ENCODE peak calls at places on chromosomes 16 and 17, in nine cellular contexts. One of them, this sample, is unnamed.

GRCh38 chr16:22970191-22970845 is 156.4 kb downstream of the HS3ST2 start:
- DNase-seq in AG04450: no peak
- DNase-seq in RWPE2: no peak
- DNase-seq in CD8-positive, alpha-beta T cell: no peak
- DNase-seq in stomach: no peak
- DNase-seq in uterus: no peak
- DNase-seq in sigmoid colon: no peak
- DNase-seq in hepatocyte: no peak
- DNase-seq in heart right ventricle: no peak
- DNase-seq in this sample: peak; percentile 18

GRCh38 chr17:35030780-35031179 is 32.7 kb downstream of the RFFL start:
- DNase-seq in AG04450: no peak
- DNase-seq in RWPE2: no peak
- DNase-seq in CD8-positive, alpha-beta T cell: no peak
- DNase-seq in stomach: no peak
- DNase-seq in uterus: no peak
- DNase-seq in sigmoid colon: no peak
- DNase-seq in hepatocyte: no peak
- DNase-seq in heart right ventricle: no peak
- DNase-seq in this sample: no peak

GRCh38 chr16:76335187-76335974 is 58.2 kb downstream of the CNTNAP4 start:
- DNase-seq in AG04450: no peak
- DNase-seq in RWPE2: no peak
- DNase-seq in CD8-positive, alpha-beta T cell: no peak
- DNase-seq in stomach: no peak
- DNase-seq in uterus: no peak
- DNase-seq in sigmoid colon: no peak
- DNase-seq in hepatocyte: no peak
- DNase-seq in heart right ventricle: no peak
- DNase-seq in this sample: peak; percentile 34

GRCh38 chr16:24966031-24966430 is 49.1 kb downstream of the ARHGAP17 start:
- DNase-seq in AG04450: no peak
- DNase-seq in RWPE2: no peak
- DNase-seq in CD8-positive, alpha-beta T cell: no peak
- DNase-seq in stomach: no peak
- DNase-seq in uterus: no peak
- DNase-seq in sigmoid colon: no peak
- DNase-seq in hepatocyte: no peak
- DNase-seq in heart right ventricle: no peak
- DNase-seq in this sample: no peak

GRCh38 chr17:35801583-35802224 is 6.3 kb upstream of the MMP28 start:
- DNase-seq in AG04450: no peak
- DNase-seq in RWPE2: no peak
- DNase-seq in CD8-positive, alpha-beta T cell: no peak
- DNase-seq in stomach: peak; percentile 72
- DNase-seq in uterus: peak; percentile 88
- DNase-seq in sigmoid colon: peak; percentile 98
- DNase-seq in hepatocyte: peak; percentile 73
- DNase-seq in heart right ventricle: peak; percentile 83
- DNase-seq in this sample: no peak

GRCh38 chr17:73462830-73463229 is 151.0 kb upstream of the CDC42EP4 start:
- DNase-seq in AG04450: no peak
- DNase-seq in RWPE2: no peak
- DNase-seq in CD8-positive, alpha-beta T cell: no peak
- DNase-seq in stomach: no peak
- DNase-seq in uterus: no peak
- DNase-seq in sigmoid colon: no peak
- DNase-seq in hepatocyte: no peak
- DNase-seq in heart right ventricle: no peak
- DNase-seq in this sample: no peak

GRCh38 chr17:8004899-8005298 is 2.5 kb downstream of the GUCY2D start:
- DNase-seq in AG04450: peak; percentile 49
- DNase-seq in RWPE2: peak; percentile 18
- DNase-seq in CD8-positive, alpha-beta T cell: no peak
- DNase-seq in stomach: no peak
- DNase-seq in uterus: no peak
- DNase-seq in sigmoid colon: peak; percentile 18
- DNase-seq in hepatocyte: no peak
- DNase-seq in heart right ventricle: no peak
- DNase-seq in this sample: no peak

GRCh38 chr17:81428121-81428515 is 32.9 kb downstream of the BAHCC1 start:
- DNase-seq in AG04450: no peak
- DNase-seq in RWPE2: no peak
- DNase-seq in CD8-positive, alpha-beta T cell: no peak
- DNase-seq in stomach: peak; percentile 79
- DNase-seq in uterus: no peak
- DNase-seq in sigmoid colon: no peak
- DNase-seq in hepatocyte: no peak
- DNase-seq in heart right ventricle: no peak
- DNase-seq in this sample: no peak

GRCh38 chr17:82804442-82805191 is 35.2 kb downstream of the ZNF750 start:
- DNase-seq in AG04450: no peak
- DNase-seq in RWPE2: no peak
- DNase-seq in CD8-positive, alpha-beta T cell: no peak
- DNase-seq in stomach: peak; percentile 81
- DNase-seq in uterus: peak; percentile 91
- DNase-seq in sigmoid colon: peak; percentile 95
- DNase-seq in hepatocyte: no peak
- DNase-seq in heart right ventricle: peak; percentile 84
- DNase-seq in this sample: no peak

GRCh38 chr17:37743875-37744632 is 805 bp downstream of the HNF1B start:
- DNase-seq in AG04450: no peak
- DNase-seq in RWPE2: no peak
- DNase-seq in CD8-positive, alpha-beta T cell: no peak
- DNase-seq in stomach: peak; percentile 58
- DNase-seq in uterus: no peak
- DNase-seq in sigmoid colon: no peak
- DNase-seq in hepatocyte: peak; percentile 56
- DNase-seq in heart right ventricle: no peak
- DNase-seq in this sample: no peak
- H3K27me3 ChIP-seq in AG04450: peaks cover 84% of the 10 kb centered on the region
- H3K27me3 ChIP-seq in RWPE2: peaks cover 88% of the 10 kb centered on the region
- H3K27me3 ChIP-seq in CD8-positive, alpha-beta T cell: peaks cover 41% of the 10 kb centered on the region
- H3K27me3 ChIP-seq in stomach: peaks cover 17% of the 10 kb centered on the region
- H3K27me3 ChIP-seq in uterus: peaks cover 8% of the 10 kb centered on the region
- H3K27me3 ChIP-seq in sigmoid colon: peaks cover 98% of the 10 kb centered on the region
- H3K27me3 ChIP-seq in hepatocyte: peaks cover 67% of the 10 kb centered on the region
- H3K27me3 ChIP-seq in heart right ventricle: peaks cover 100% of the 10 kb centered on the region
- H3K27me3 ChIP-seq in this sample: no peaks in the 10 kb centered on the region

GRCh38 chr17:41407226-41407625 is 9.8 kb upstream of the KRT31 start:
- DNase-seq in AG04450: no peak
- DNase-seq in RWPE2: no peak
- DNase-seq in CD8-positive, alpha-beta T cell: no peak
- DNase-seq in stomach: no peak
- DNase-seq in uterus: no peak
- DNase-seq in sigmoid colon: no peak
- DNase-seq in hepatocyte: no peak
- DNase-seq in heart right ventricle: no peak
- DNase-seq in this sample: no peak

GRCh38 chr17:41413982-41414381 is 10.4 kb downstream of the KRT37 start:
- DNase-seq in AG04450: no peak
- DNase-seq in RWPE2: no peak
- DNase-seq in CD8-positive, alpha-beta T cell: no peak
- DNase-seq in stomach: no peak
- DNase-seq in uterus: no peak
- DNase-seq in sigmoid colon: no peak
- DNase-seq in hepatocyte: no peak
- DNase-seq in heart right ventricle: no peak
- DNase-seq in this sample: no peak

GRCh38 chr17:41415411-41415810 is 9.0 kb downstream of the KRT37 start:
- DNase-seq in AG04450: no peak
- DNase-seq in RWPE2: no peak
- DNase-seq in CD8-positive, alpha-beta T cell: no peak
- DNase-seq in stomach: no peak
- DNase-seq in uterus: no peak
- DNase-seq in sigmoid colon: no peak
- DNase-seq in hepatocyte: no peak
- DNase-seq in heart right ventricle: no peak
- DNase-seq in this sample: no peak

GRCh38 chr17:41413353-41413752 is 11.0 kb downstream of the KRT37 start:
- DNase-seq in AG04450: no peak
- DNase-seq in RWPE2: no peak
- DNase-seq in CD8-positive, alpha-beta T cell: no peak
- DNase-seq in stomach: no peak
- DNase-seq in uterus: no peak
- DNase-seq in sigmoid colon: no peak
- DNase-seq in hepatocyte: no peak
- DNase-seq in heart right ventricle: no peak
- DNase-seq in this sample: no peak

GRCh38 chr17:41411072-41411840 is 13.1 kb downstream of the KRT37 start:
- DNase-seq in AG04450: no peak
- DNase-seq in RWPE2: no peak
- DNase-seq in CD8-positive, alpha-beta T cell: no peak
- DNase-seq in stomach: no peak
- DNase-seq in uterus: no peak
- DNase-seq in sigmoid colon: no peak
- DNase-seq in hepatocyte: no peak
- DNase-seq in heart right ventricle: no peak
- DNase-seq in this sample: no peak
- TF ChIP-seq CTCF in AG04450: no peak
- TF ChIP-seq CTCF in RWPE2: no peak
- TF ChIP-seq CTCF in CD8-positive, alpha-beta T cell: no peak
- TF ChIP-seq CTCF in stomach: no peak
- TF ChIP-seq CTCF in uterus: no peak
- TF ChIP-seq CTCF in sigmoid colon: no peak
- TF ChIP-seq CTCF in hepatocyte: no peak
- TF ChIP-seq CTCF in heart right ventricle: no peak
- TF ChIP-seq CTCF in this sample: no peak

GRCh38 chr17:33751702-33752065 is 458.6 kb upstream of the ASIC2 start:
- DNase-seq in AG04450: no peak
- DNase-seq in RWPE2: no peak
- DNase-seq in CD8-positive, alpha-beta T cell: no peak
- DNase-seq in stomach: no peak
- DNase-seq in uterus: no peak
- DNase-seq in sigmoid colon: no peak
- DNase-seq in hepatocyte: no peak
- DNase-seq in heart right ventricle: no peak
- DNase-seq in this sample: peak; percentile 13

GRCh38 chr17:33756021-33756420 is 462.9 kb upstream of the ASIC2 start:
- DNase-seq in AG04450: no peak
- DNase-seq in RWPE2: no peak
- DNase-seq in CD8-positive, alpha-beta T cell: no peak
- DNase-seq in stomach: no peak
- DNase-seq in uterus: no peak
- DNase-seq in sigmoid colon: no peak
- DNase-seq in hepatocyte: no peak
- DNase-seq in heart right ventricle: no peak
- DNase-seq in this sample: no peak

GRCh38 chr17:33753452-33753851 is 460.4 kb upstream of the ASIC2 start:
- DNase-seq in AG04450: no peak
- DNase-seq in RWPE2: no peak
- DNase-seq in CD8-positive, alpha-beta T cell: no peak
- DNase-seq in stomach: no peak
- DNase-seq in uterus: no peak
- DNase-seq in sigmoid colon: no peak
- DNase-seq in hepatocyte: no peak
- DNase-seq in heart right ventricle: no peak
- DNase-seq in this sample: no peak

GRCh38 chr17:33749171-33749570 is 456.1 kb upstream of the ASIC2 start:
- DNase-seq in AG04450: no peak
- DNase-seq in RWPE2: no peak
- DNase-seq in CD8-positive, alpha-beta T cell: no peak
- DNase-seq in stomach: no peak
- DNase-seq in uterus: no peak
- DNase-seq in sigmoid colon: no peak
- DNase-seq in hepatocyte: no peak
- DNase-seq in heart right ventricle: no peak
- DNase-seq in this sample: no peak

DNA sequence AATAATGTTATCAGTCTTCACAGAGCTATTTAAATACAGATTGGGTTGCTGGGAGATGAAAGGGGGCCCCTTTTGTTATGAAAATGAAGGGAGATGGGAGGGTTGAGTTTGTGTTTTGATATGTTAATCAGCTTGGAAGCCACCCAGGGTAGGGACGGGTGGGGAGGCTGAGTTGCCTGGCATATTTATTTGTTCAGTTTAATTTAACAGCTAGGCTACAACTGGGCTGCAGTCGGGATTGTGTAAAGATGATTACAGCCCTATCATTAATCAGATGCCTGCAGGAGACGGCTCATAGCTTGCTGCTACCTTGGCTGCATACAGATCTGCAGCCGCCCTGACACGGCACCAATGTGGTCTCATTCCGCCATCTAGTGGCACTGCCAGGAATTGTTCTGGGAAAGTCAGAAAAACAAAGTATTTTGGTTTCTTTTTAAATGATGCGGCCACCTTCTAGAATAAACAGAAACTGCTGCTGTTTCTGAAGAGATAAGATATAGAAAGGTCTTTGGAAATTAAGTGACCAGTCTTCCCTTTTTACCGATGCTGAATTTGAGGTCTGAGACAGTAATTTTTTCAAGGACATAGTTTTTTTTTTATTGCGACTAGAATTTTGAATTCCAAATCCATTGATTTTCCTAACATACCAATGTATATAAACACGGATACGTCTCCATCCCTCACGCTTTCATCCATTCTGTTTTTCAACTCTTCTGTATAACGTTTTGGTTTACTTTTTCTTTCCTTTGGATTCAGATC is 458.0 kb upstream of the ASIC2 start:
- DNase-seq in AG04450: peak; percentile 26
- DNase-seq in RWPE2: no peak
- DNase-seq in CD8-positive, alpha-beta T cell: peak; percentile 41
- DNase-seq in stomach: peak; percentile 70
- DNase-seq in uterus: peak; percentile 61
- DNase-seq in sigmoid colon: peak; percentile 75
- DNase-seq in hepatocyte: peak; percentile 80
- DNase-seq in heart right ventricle: peak; percentile 32
- DNase-seq in this sample: peak; percentile 58
- H3K4me3 ChIP-seq in AG04450: peak overlapping the region; percentile 31
- H3K4me3 ChIP-seq in RWPE2: no peak overlapping the region
- H3K4me3 ChIP-seq in CD8-positive, alpha-beta T cell: no peak overlapping the region
- H3K4me3 ChIP-seq in stomach: peak overlapping the region; percentile 9
- H3K4me3 ChIP-seq in uterus: no peak overlapping the region
- H3K4me3 ChIP-seq in sigmoid colon: no peak overlapping the region
- H3K4me3 ChIP-seq in hepatocyte: no peak overlapping the region
- H3K4me3 ChIP-seq in heart right ventricle: no peak overlapping the region
- H3K4me3 ChIP-seq in this sample: no peak overlapping the region

DNA sequence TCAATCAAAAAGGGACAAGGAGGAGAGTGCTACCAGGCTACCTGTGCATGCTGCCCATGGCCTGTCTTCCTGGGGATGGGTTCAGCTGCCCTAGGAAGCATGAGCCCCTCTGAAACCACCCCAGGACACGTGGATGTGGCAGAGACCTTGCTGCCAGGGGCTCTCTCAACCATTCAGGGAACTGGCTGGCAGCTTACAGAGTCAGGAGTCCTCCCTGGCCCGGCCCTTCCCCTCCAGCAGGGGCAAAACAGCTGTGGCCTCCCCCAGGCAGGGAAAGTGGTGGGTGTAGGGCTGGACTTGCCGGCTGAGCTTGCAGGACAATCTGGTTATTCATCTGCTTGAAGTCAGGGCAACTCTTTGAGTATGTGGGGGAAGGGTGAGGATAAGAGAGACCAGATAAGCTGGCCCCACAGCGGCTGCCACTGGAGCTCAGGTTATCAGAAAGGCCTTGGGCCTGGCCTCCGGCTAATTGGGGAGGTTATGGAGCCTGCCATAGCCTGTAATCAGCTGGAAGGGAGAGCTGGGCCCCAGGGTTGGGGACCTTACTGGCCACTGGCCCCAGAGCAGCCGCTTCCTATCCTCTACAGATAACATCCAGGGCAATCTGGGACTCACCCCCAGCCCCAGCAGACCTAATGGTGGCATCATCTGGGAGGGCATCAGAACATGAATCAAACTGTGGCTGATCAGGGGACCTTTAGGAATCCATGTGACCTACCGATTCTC is 5.6 kb upstream of the TBX2 start:
- DNase-seq in AG04450: no peak
- DNase-seq in RWPE2: no peak
- DNase-seq in CD8-positive, alpha-beta T cell: no peak
- DNase-seq in stomach: no peak
- DNase-seq in uterus: no peak
- DNase-seq in sigmoid colon: no peak
- DNase-seq in hepatocyte: peak; percentile 40
- DNase-seq in heart right ventricle: no peak
- DNase-seq in this sample: peak; percentile 93
- H3K27me3 ChIP-seq in AG04450: no peaks in the 10 kb centered on the region
- H3K27me3 ChIP-seq in RWPE2: peaks cover 39% of the 10 kb centered on the region
- H3K27me3 ChIP-seq in CD8-positive, alpha-beta T cell: peaks cover 10% of the 10 kb centered on the region
- H3K27me3 ChIP-seq in stomach: peaks cover 21% of the 10 kb centered on the region
- H3K27me3 ChIP-seq in uterus: peaks cover 10% of the 10 kb centered on the region
- H3K27me3 ChIP-seq in sigmoid colon: peaks cover 65% of the 10 kb centered on the region
- H3K27me3 ChIP-seq in hepatocyte: peaks cover 41% of the 10 kb centered on the region
- H3K27me3 ChIP-seq in heart right ventricle: peaks cover 38% of the 10 kb centered on the region
- H3K27me3 ChIP-seq in this sample: peaks cover 12% of the 10 kb centered on the region